ENCODE peak calls at places on chromosomes 6 and 20, in six cellular contexts. K is NCI-H2029; S is cardiac fibroblast; Q is stimulated activated CD4-positive, alpha-beta T cell treated with anti-CD3 and anti-CD28 coated beads, Interleukin-12 subunit alpha, Interleukin-12 subunit beta, amount 100 ng/mL, for 4 hours; M is NCI-H1105; X is activated CD4-positive, alpha-beta T cell treated with anti-CD3 and anti-CD28 coated beads for 48 hours. U is an unnamed sample.

GRCh38 chr6:42929928-42930360 is 664 bp downstream of the CNPY3 start:
- DNase-seq in M (peak; percentile 41), X (peak; percentile 66), Q (peak; percentile 50), S (peak; percentile 77), K (peak; percentile 43), U (peak; percentile 75)

GRCh38 chr6:150072201-150072600 is 3.3 kb upstream of the ULBP3 start:
- DNase-seq in M (no peak), K (peak; percentile 34), S (peak; percentile 57), X (peak; percentile 56), Q (no peak), U (no peak)

GRCh38 chr6:29631860-29632731 is 887 bp downstream of the GABBR1 start:
- DNase-seq in M (peak; percentile 59), Q (peak; percentile 52), K (no peak), S (peak; percentile 51), X (peak; percentile 44), U (peak; percentile 50)

GRCh38 chr20:25148181-25148981 is 47.1 kb upstream of the ENTPD6 start:
- DNase-seq in M (no peak), X (peak; percentile 75), Q (peak; percentile 57), K (no peak), S (peak; percentile 40), U (no peak)

GRCh38 chr6:107607109-107607508 is 117.2 kb downstream of the SOBP start:
- DNase-seq in K (no peak), Q (no peak), M (no peak), S (peak; percentile 25), X (no peak), U (no peak)

GRCh38 chr6:31420546-31420945 is 17.2 kb downstream of the MICA start:
- DNase-seq in M (no peak), Q (no peak), X (no peak), K (no peak), S (no peak), U (no peak)

GRCh38 chr6:37222125-37222967 is 35.2 kb upstream of the TBC1D22B start:
- DNase-seq in M (peak; percentile 98), K (peak; percentile 99), X (peak; percentile 85), S (peak; percentile 85), Q (peak; percentile 54), U (peak; percentile 95)

GRCh38 chr6:166364480-166364879 is 18.3 kb downstream of the MPC1 start:
- DNase-seq in S (no peak), M (no peak), Q (no peak), K (no peak), X (no peak), U (no peak)

GRCh38 chr20:4060856-4061440 is 45.6 kb upstream of the RNF24 start:
- DNase-seq in X (no peak), K (no peak), Q (no peak), S (no peak), M (no peak), U (no peak)

GRCh38 chr6:113172531-113172966 is 684.6 kb upstream of the MARCKS start:
- DNase-seq in S (no peak), X (no peak), K (peak; percentile 80), M (peak; percentile 76), Q (no peak), U (peak; percentile 57)

U was measured in NCI-H748 treated with DMSO at 0.1 percent for 48 hours.